ENCODE peak calls at places on chromosomes 13 and 19, in seven cellular contexts. Y is uterus, M is heart left ventricle, D is skeletal muscle cell, G is coronary artery, Q is tibial artery, E is transverse colon. X is an unnamed sample.
A peak's percentile ranks its signal among the peaks of the same experiment; 100 is the strongest.

GRCh38 chr19:11506101-11506555 is 489 bp upstream of the ZNF653 start:
- DNase-seq in Y (peak; percentile 42), M (no peak), D (no peak), G (no peak), Q (no peak), E (no peak), X (no peak)

GRCh38 chr13:19791953-19792537 is 9.3 kb upstream of the PSPC1 start:
- DNase-seq in Y (no peak), M (no peak), D (no peak), G (no peak), Q (no peak), E (no peak), X (no peak)

GRCh38 chr19:42253245-42254082 is 1.5 kb downstream of the ERF start:
- DNase-seq in Y (peak; percentile 74), M (peak; percentile 79), D (no peak), G (peak; percentile 85), Q (peak; percentile 65), E (peak; percentile 73), X (peak; percentile 71)

GRCh38 chr13:85266331-85266730 is 532.9 kb downstream of the SLITRK6 start:
- DNase-seq in Y (no peak), M (no peak), D (no peak), G (no peak), Q (no peak), E (no peak), X (no peak)

GRCh38 chr13:98761126-98761978 is 8.9 kb upstream of the SLC15A1 start:
- DNase-seq in Y (no peak), M (no peak), D (peak; percentile 55), G (no peak), Q (no peak), E (no peak), X (no peak)

GRCh38 chr13:44879452-44880058 is 109.7 kb downstream of the NUFIP1 start:
- DNase-seq in Y (no peak), M (no peak), D (no peak), G (no peak), Q (no peak), E (peak; percentile 31), X (no peak)

GRCh38 chr19:55586976-55587668 is 6.5 kb upstream of the ZNF579 start:
- DNase-seq in Y (peak; percentile 94), M (peak; percentile 97), D (peak; percentile 64), G (peak; percentile 89), Q (peak; percentile 84), E (peak; percentile 96), X (peak; percentile 95)

GRCh38 chr13:54183728-54184127 is 1155.1 kb downstream of the OLFM4 start:
- DNase-seq in Y (no peak), M (no peak), D (no peak), G (no peak), Q (no peak), E (no peak), X (no peak)

GRCh38 chr13:113551081-113552000 is 33.2 kb upstream of the TFDP1 start:
- DNase-seq in Y (no peak), M (no peak), D (no peak), G (no peak), Q (no peak), E (peak; percentile 3), X (peak; percentile 20)

GRCh38 chr19:10617409-10618121 is 7.8 kb upstream of the SLC44A2 start:
- DNase-seq in Y (no peak), M (no peak), D (no peak), G (no peak), Q (no peak), E (no peak), X (no peak)

GRCh38 chr13:80873589-80873988 is 532.7 kb upstream of the SPRY2 start:
- DNase-seq in Y (no peak), M (no peak), D (no peak), G (no peak), Q (no peak), E (no peak), X (no peak)

GRCh38 chr19:42251572-42251990 is 3.3 kb downstream of the ERF start:
- DNase-seq in Y (peak; percentile 34), M (no peak), D (no peak), G (peak; percentile 71), Q (no peak), E (no peak), X (no peak)

GRCh38 chr19:39890755-39891551 is 43.5 kb downstream of the FCGBP start:
- DNase-seq in Y (no peak), M (no peak), D (no peak), G (no peak), Q (no peak), E (no peak), X (no peak)

GRCh38 chr13:94764576-94765321 is 52.4 kb upstream of the SOX21 start:
- DNase-seq in Y (no peak), M (no peak), D (no peak), G (no peak), Q (no peak), E (no peak), X (no peak)

GRCh38 chr19:39403331-39404312 is 3.0 kb upstream of the ZFP36 start:
- DNase-seq in Y (peak; percentile 100), M (peak; percentile 98), D (peak; percentile 98), G (peak; percentile 100), Q (peak; percentile 100), E (peak; percentile 99), X (peak; percentile 100)

GRCh38 chr13:80447747-80448146 is 106.8 kb upstream of the SPRY2 start:
- DNase-seq in Y (no peak), M (no peak), D (no peak), G (no peak), Q (no peak), E (no peak), X (no peak)

GRCh38 chr19:45222724-45223123 is 22.5 kb downstream of the EXOC3L2 start:
- DNase-seq in Y (no peak), M (no peak), D (no peak), G (no peak), Q (no peak), E (no peak), X (no peak)

GRCh38 chr19:14139944-14140343 is 3.6 kb upstream of the ASF1B start:
- DNase-seq in Y (no peak), M (no peak), D (no peak), G (no peak), Q (peak; percentile 65), E (no peak), X (peak; percentile 59)

GRCh38 chr13:44972956-44973581 is 16.2 kb downstream of the NUFIP1 start:
- DNase-seq in Y (no peak), M (no peak), D (no peak), G (no peak), Q (no peak), E (no peak), X (no peak)

GRCh38 chr13:102970542-102970941 is 95.7 kb downstream of the SLC10A2 start:
- DNase-seq in Y (no peak), M (no peak), D (no peak), G (no peak), Q (no peak), E (no peak), X (no peak)

GRCh38 chr13:64276232-64276631 is 2860.6 kb upstream of the PCDH20 start:
- DNase-seq in Y (no peak), M (no peak), D (no peak), G (no peak), Q (no peak), E (no peak), X (no peak)

GRCh38 chr13:90547272-90547790 is 800.2 kb upstream of the MIR17HG start:
- DNase-seq in Y (no peak), M (peak; percentile 32), D (no peak), G (no peak), Q (no peak), E (no peak), X (no peak)

GRCh38 chr13:75635621-75636338 is at the start of gene LMO7:
- DNase-seq in Y (peak; percentile 32), M (peak; percentile 85), D (no peak), G (peak; percentile 81), Q (peak; percentile 45), E (peak; percentile 61), X (peak; percentile 85)

GRCh38 chr19:18729933-18730530 is 46.6 kb downstream of the CRTC1 start:
- DNase-seq in Y (no peak), M (no peak), D (no peak), G (no peak), Q (no peak), E (no peak), X (no peak)
- H3K4me3 ChIP-seq in Y (no peak overlapping the region), M (no peak overlapping the region), D (no peak overlapping the region), G (no peak overlapping the region), Q (no peak overlapping the region), E (no peak overlapping the region), X (no peak overlapping the region)

GRCh38 chr19:674282-675151 is 1.7 kb upstream of the FSTL3 start:
- DNase-seq in Y (peak; percentile 20), M (peak; percentile 82), D (no peak), G (no peak), Q (no peak), E (no peak), X (no peak)
- H3K4me3 ChIP-seq in Y (no peak overlapping the region), M (no peak overlapping the region), D (no peak overlapping the region), G (no peak overlapping the region), Q (no peak overlapping the region), E (no peak overlapping the region), X (no peak overlapping the region)

GRCh38 chr19:46785054-46785979 is 3.1 kb downstream of the SLC1A5 start:
- DNase-seq in Y (no peak), M (no peak), D (no peak), G (no peak), Q (no peak), E (no peak), X (no peak)
- H3K4me3 ChIP-seq in Y (peak overlapping the region; percentile 74), M (peak overlapping the region; percentile 61), D (peak overlapping the region; percentile 84), G (peak overlapping the region; percentile 91), Q (peak overlapping the region; percentile 92), E (peak overlapping the region; percentile 74), X (peak overlapping the region; percentile 65)

GRCh38 chr13:40345149-40345514 is 321.3 kb downstream of the FOXO1 start:
- DNase-seq in Y (no peak), M (no peak), D (no peak), G (no peak), Q (no peak), E (no peak), X (no peak)
- H3K4me3 ChIP-seq in Y (no peak overlapping the region), M (no peak overlapping the region), D (no peak overlapping the region), G (no peak overlapping the region), Q (no peak overlapping the region), E (no peak overlapping the region), X (no peak overlapping the region)

GRCh38 chr19:3176715-3177501 is 1.7 kb upstream of the S1PR4 start:
- DNase-seq in Y (no peak), M (no peak), D (no peak), G (no peak), Q (no peak), E (peak; percentile 71), X (peak; percentile 91)
- H3K4me3 ChIP-seq in Y (no peak overlapping the region), M (no peak overlapping the region), D (no peak overlapping the region), G (no peak overlapping the region), Q (no peak overlapping the region), E (no peak overlapping the region), X (no peak overlapping the region)

DNA sequence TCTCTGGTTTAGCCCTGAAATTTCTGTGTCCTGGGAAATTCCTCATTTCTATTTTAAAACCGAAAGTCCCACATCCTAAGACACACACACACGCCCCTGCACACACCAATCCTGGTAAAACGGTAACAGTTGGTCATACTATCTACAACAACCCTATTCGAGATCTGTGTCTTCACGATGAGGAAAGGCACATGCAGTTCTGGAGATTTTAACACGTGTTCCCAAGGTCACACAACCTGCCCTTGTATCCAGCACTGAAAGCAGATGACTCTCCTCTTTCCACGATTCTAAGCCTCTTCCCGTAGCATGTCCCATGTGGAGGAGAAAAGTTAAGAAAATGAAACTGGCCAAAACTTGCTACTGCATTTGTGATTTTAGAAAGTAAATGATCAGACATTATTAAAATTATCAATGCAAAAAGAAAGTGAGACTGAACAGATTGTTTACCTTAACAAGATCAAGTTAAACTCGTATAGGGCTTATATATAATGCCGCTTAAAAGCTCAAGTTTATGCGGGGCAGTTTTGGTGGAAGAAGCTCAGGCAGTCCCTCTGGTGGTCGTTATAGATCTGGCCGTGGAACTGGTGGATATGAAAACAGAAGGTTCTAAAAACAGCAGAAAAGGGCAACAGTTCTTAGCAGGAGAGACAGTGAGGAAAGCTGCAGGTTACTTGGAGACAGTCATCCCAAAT is 32.7 kb downstream of the VSTM1 start:
- DNase-seq in Y (no peak), M (no peak), D (no peak), G (no peak), Q (no peak), E (no peak), X (no peak)
- H3K4me3 ChIP-seq in Y (no peak overlapping the region), M (no peak overlapping the region), D (no peak overlapping the region), G (no peak overlapping the region), Q (no peak overlapping the region), E (no peak overlapping the region), X (no peak overlapping the region)